ENCODE peak calls at places on chromosomes 13 and 19, in ten cellular contexts. A is activated CD4-positive, alpha-beta memory T cell treated with anti-CD3 and anti-CD28 coated beads, Interleukin-2, amount 10 ng/mL, durations not matched to agents 7 days and 5 days; F is NCI-H2107; D is LHCN-M2; L is cardiac fibroblast; P is posterior cingulate gyrus; R is endothelial cell; H is coronary artery; U is Kasumi-1; J is endodermal cell. G is an unnamed sample.

GRCh38 chr19:40217921-40218890 is at the start of gene TTC9B:
- DNase-seq in H (no peak), R (peak), A (peak), U (no peak), L (peak), J (peak), F (no peak), D (no peak), P (peak), G (no peak)

GRCh38 chr13:109200556-109200955 is 571.1 kb downstream of the MYO16 start:
- DNase-seq in F (no peak), H (no peak), U (no peak), D (peak), L (no peak), J (no peak), A (no peak), P (no peak), R (no peak), G (no peak)

GRCh38 chr13:67238277-67238859 is 8.2 kb upstream of the PCDH9 start:
- DNase-seq in D (peak), P (no peak), J (no peak), F (no peak), H (no peak), R (no peak), U (peak), L (peak), A (no peak), G (peak)

GRCh38 chr13:85819513-85819912 is 20.3 kb upstream of the SLITRK6 start:
- DNase-seq in H (no peak), R (no peak), P (no peak), L (no peak), J (no peak), D (no peak), A (no peak), F (no peak), U (no peak), G (no peak)

GRCh38 chr13:42894765-42895181 is 97.3 kb downstream of the EPSTI1 start:
- DNase-seq in U (no peak), J (no peak), L (peak), D (peak), H (no peak), F (no peak), R (no peak), P (no peak), A (no peak), G (no peak)

GRCh38 chr13:46621133-46621532 is 68.2 kb downstream of the LRCH1 start:
- DNase-seq in H (no peak), J (no peak), U (no peak), A (no peak), D (no peak), F (no peak), R (no peak), P (no peak), L (no peak), G (no peak)

GRCh38 chr13:65555973-65556372 is 1674.2 kb downstream of the PCDH9 start:
- DNase-seq in F (no peak), U (no peak), A (no peak), L (no peak), R (no peak), D (no peak), H (no peak), J (no peak), P (no peak), G (no peak)

GRCh38 chr19:31938675-31939074 is 406.7 kb upstream of the ZNF507 start:
- DNase-seq in H (no peak), P (no peak), U (no peak), R (no peak), D (no peak), A (no peak), J (no peak), L (no peak), F (no peak), G (peak)

GRCh38 chr13:90702050-90702449 is 645.4 kb upstream of the MIR17HG start:
- DNase-seq in A (no peak), P (no peak), D (no peak), J (no peak), U (no peak), F (no peak), H (no peak), L (no peak), R (no peak), G (no peak)

GRCh38 chr13:42985312-42986175 is 6.5 kb downstream of the EPSTI1 start:
- DNase-seq in U (no peak), R (no peak), D (no peak), L (peak), F (no peak), H (no peak), P (no peak), A (no peak), J (no peak), G (no peak)

GRCh38 chr13:33872005-33872351 is 54.0 kb downstream of the RFC3 start:
- DNase-seq in U (no peak), R (no peak), A (no peak), H (no peak), L (peak), P (no peak), J (no peak), F (no peak), D (no peak), G (no peak)

GRCh38 chr13:23599083-23599925 is 29.1 kb downstream of the TNFRSF19 start:
- DNase-seq in H (no peak), D (no peak), L (no peak), U (no peak), J (peak), P (no peak), A (no peak), F (no peak), R (no peak), G (no peak)